ENCODE peak calls at places on chromosomes 5 and 9, in seven cellular contexts. B is colonic mucosa, F is K562, O is cardiac muscle cell, L is heart right ventricle, R is transverse colon, Y is ovary. C is an unnamed sample.

GRCh38 chr5:39638803-39639202 is 214.0 kb upstream of the DAB2 start:
- DNase-seq in B (no peak), F (no peak), O (no peak), L (no peak), R (no peak), Y (no peak), C (no peak)

GRCh38 chr5:54663876-54664275 is 146.3 kb downstream of the SNX18 start:
- DNase-seq in B (no peak), F (no peak), O (peak; percentile 92), L (peak; percentile 45), R (peak; percentile 22), Y (no peak), C (no peak)

GRCh38 chr9:120531683-120532300 is 48.2 kb downstream of the CDK5RAP2 start:
- DNase-seq in B (peak; percentile 27), F (peak; percentile 28), O (peak; percentile 54), L (no peak), R (peak; percentile 14), Y (no peak), C (no peak)

GRCh38 chr9:76725885-76726284 is 38.4 kb upstream of the PCA3 start:
- DNase-seq in B (no peak), F (no peak), O (no peak), L (no peak), R (no peak), Y (no peak), C (no peak)

GRCh38 chr9:93236541-93237206 is 52.7 kb downstream of the WNK2 start:
- DNase-seq in B (no peak), F (no peak), O (no peak), L (no peak), R (no peak), Y (no peak), C (no peak)

GRCh38 chr5:176788931-176789872 is 21.2 kb upstream of the UNC5A start:
- DNase-seq in B (no peak), F (no peak), O (no peak), L (no peak), R (no peak), Y (no peak), C (no peak)

GRCh38 chr9:34664281-34665108 is 2.0 kb upstream of the CCL27 start:
- DNase-seq in B (peak; percentile 91), F (peak; percentile 70), O (peak; percentile 84), L (peak; percentile 85), R (peak; percentile 89), Y (peak; percentile 77), C (peak; percentile 70)

GRCh38 chr5:149024477-149024876 is 38.4 kb downstream of the SH3TC2 start:
- DNase-seq in B (no peak), F (no peak), O (no peak), L (no peak), R (no peak), Y (no peak), C (no peak)

GRCh38 chr9:100087218-100087617 is 11.6 kb downstream of the ERP44 start:
- DNase-seq in B (no peak), F (no peak), O (peak; percentile 83), L (no peak), R (no peak), Y (no peak), C (no peak)

GRCh38 chr5:156386976-156387375 is 60.0 kb downstream of the SGCD start:
- DNase-seq in B (no peak), F (no peak), O (no peak), L (no peak), R (no peak), Y (no peak), C (no peak)

GRCh38 chr9:13707635-13708410 is 428.3 kb upstream of the MPDZ start:
- DNase-seq in B (no peak), F (no peak), O (peak; percentile 92), L (no peak), R (no peak), Y (no peak), C (no peak)

GRCh38 chr5:76958976-76959767 is 6.3 kb downstream of the CRHBP start:
- DNase-seq in B (no peak), F (peak; percentile 45), O (peak; percentile 71), L (no peak), R (no peak), Y (no peak), C (no peak)

GRCh38 chr9:132943677-132944293 is 631 bp downstream of the TSC1 start:
- DNase-seq in B (peak; percentile 20), F (no peak), O (no peak), L (no peak), R (peak; percentile 12), Y (no peak), C (no peak)

GRCh38 chr5:109844148-109844547 is 154.4 kb downstream of the MAN2A1 start:
- DNase-seq in B (no peak), F (peak; percentile 18), O (peak; percentile 14), L (no peak), R (no peak), Y (no peak), C (no peak)

GRCh38 chr5:88878976-88879375 is 4.0 kb downstream of the MEF2C start:
- DNase-seq in B (no peak), F (no peak), O (no peak), L (no peak), R (no peak), Y (no peak), C (no peak)

GRCh38 chr5:42655982-42656660 is 100.5 kb upstream of the CCDC152 start:
- DNase-seq in B (no peak), F (no peak), O (peak; percentile 54), L (no peak), R (no peak), Y (no peak), C (no peak)

GRCh38 chr5:32193591-32193990 is 19.5 kb upstream of the GOLPH3 start:
- DNase-seq in B (peak; percentile 91), F (no peak), O (peak; percentile 95), L (peak; percentile 79), R (peak; percentile 90), Y (no peak), C (no peak)

GRCh38 chr5:18220631-18221030 is 586.4 kb downstream of the TAF11L14 start:
- DNase-seq in B (no peak), F (no peak), O (no peak), L (no peak), R (no peak), Y (no peak), C (no peak)

GRCh38 chr5:179549973-179550510 is 312 bp upstream of the RUFY1 start:
- DNase-seq in B (no peak), F (no peak), O (no peak), L (no peak), R (no peak), Y (no peak), C (no peak)

GRCh38 chr5:177453852-177454396 is 7.3 kb downstream of the PRR7 start:
- DNase-seq in B (no peak), F (no peak), O (peak; percentile 46), L (peak; percentile 46), R (peak; percentile 38), Y (no peak), C (no peak)

GRCh38 chr9:112945620-112946208 is 55.0 kb upstream of the SLC46A2 start:
- DNase-seq in B (peak; percentile 17), F (peak; percentile 11), O (no peak), L (no peak), R (peak; percentile 10), Y (no peak), C (peak; percentile 43)

GRCh38 chr5:22557251-22557650 is 295.9 kb downstream of the CDH12 start:
- DNase-seq in B (no peak), F (no peak), O (no peak), L (no peak), R (no peak), Y (no peak), C (no peak)
- H3K4me3 ChIP-seq in B (no peak overlapping the region), F (no peak overlapping the region), O (no peak overlapping the region), L (no peak overlapping the region), R (no peak overlapping the region), Y (no peak overlapping the region), C (no peak overlapping the region)

GRCh38 chr9:121545148-121545874 is 45.7 kb upstream of the GGTA1 start:
- DNase-seq in B (no peak), F (no peak), O (no peak), L (no peak), R (no peak), Y (no peak), C (no peak)

GRCh38 chr9:121551985-121552753 is 52.5 kb upstream of the GGTA1 start:
- DNase-seq in B (no peak), F (no peak), O (no peak), L (no peak), R (no peak), Y (no peak), C (no peak)

GRCh38 chr9:121550569-121551512 is 51.2 kb upstream of the GGTA1 start:
- DNase-seq in B (peak; percentile 82), F (peak; percentile 83), O (peak; percentile 68), L (peak; percentile 85), R (peak; percentile 80), Y (peak; percentile 89), C (peak; percentile 47)

GRCh38 chr9:121545875-121546423 is 46.3 kb upstream of the GGTA1 start:
- DNase-seq in B (peak; percentile 96), F (peak; percentile 93), O (peak; percentile 98), L (peak; percentile 97), R (peak; percentile 93), Y (peak; percentile 95), C (peak; percentile 85)

GRCh38 chr9:121550041-121550440 is 50.4 kb upstream of the GGTA1 start:
- DNase-seq in B (no peak), F (no peak), O (no peak), L (no peak), R (no peak), Y (no peak), C (no peak)
- H3K4me1 ChIP-seq in B (peaks cover 4% of the 10 kb centered on the region), F (no peaks in the 10 kb centered on the region), O (peaks cover under 1% of the 10 kb centered on the region), L (peaks cover 10% of the 10 kb centered on the region), R (peaks cover 11% of the 10 kb centered on the region), Y (no peaks in the 10 kb centered on the region), C (no peaks in the 10 kb centered on the region)

DNA sequence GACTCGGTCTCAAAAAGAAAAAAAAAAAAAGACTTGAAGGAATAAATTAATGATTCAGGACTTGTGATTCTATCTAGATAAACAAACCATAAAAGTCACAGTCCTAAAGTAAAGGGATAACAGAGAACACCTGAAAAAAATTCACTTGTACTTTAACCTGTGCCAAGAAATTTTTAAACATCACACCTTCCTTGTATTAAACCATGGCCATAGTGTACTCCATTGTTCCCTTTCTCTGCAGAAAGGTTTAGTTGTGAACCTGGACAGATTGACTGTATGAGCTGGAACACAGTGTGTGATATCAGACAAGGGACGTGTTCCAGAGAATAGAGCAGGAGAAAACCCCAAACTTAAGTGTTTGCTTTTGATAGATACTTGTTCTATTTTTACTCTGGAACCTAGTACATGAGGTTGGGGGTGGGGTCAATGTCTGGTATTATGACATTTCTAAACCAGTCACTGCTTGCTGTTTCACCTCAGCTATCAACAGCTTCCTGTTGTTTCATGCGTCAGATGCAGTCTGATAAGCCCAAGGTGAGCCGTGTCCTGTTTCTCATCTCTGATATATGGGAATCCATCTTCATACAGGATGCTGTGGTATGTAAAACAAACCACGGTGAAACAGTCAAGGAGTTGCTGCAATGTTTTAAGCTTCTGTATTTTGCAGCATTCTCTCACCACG is 62.5 kb upstream of the ITGA1 start:
- DNase-seq in B (peak; percentile 62), F (no peak), O (no peak), L (no peak), R (peak; percentile 35), Y (no peak), C (no peak)
- H3K4me3 ChIP-seq in B (no peak overlapping the region), F (no peak overlapping the region), O (no peak overlapping the region), L (no peak overlapping the region), R (no peak overlapping the region), Y (no peak overlapping the region), C (no peak overlapping the region)

DNA sequence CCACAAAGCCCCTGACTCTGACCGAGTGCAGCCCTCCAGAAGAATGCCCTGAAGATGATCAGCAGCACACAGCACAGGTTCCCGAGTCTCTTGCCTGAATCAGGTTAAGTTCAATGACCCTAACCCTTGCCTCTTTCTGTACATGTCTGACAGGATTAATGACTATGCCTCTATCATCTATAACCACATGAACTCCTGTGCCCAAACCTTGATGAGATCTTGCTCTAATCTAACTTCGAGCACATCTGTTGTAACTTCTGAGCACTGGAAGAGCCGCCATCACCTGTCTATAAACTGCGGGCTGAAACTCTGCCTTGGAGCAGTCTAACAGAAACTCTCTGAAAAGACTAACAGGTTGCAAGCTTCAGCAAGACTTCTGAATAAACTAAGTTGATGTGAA is 44.6 kb downstream of the SERINC5 start:
- DNase-seq in B (no peak), F (no peak), O (no peak), L (no peak), R (no peak), Y (no peak), C (no peak)
- H3K4me1 ChIP-seq in B (no peaks in the 10 kb centered on the region), F (no peaks in the 10 kb centered on the region), O (peaks cover 49% of the 10 kb centered on the region), L (no peaks in the 10 kb centered on the region), R (peaks cover 8% of the 10 kb centered on the region), Y (peaks cover 7% of the 10 kb centered on the region), C (peaks cover 4% of the 10 kb centered on the region)

C was measured in iPS DF 6.9.